ENCODE peak calls at places on chromosomes 6 and 20, in eight cellular contexts. One of them, this sample, is unnamed.

GRCh38 chr6:156953478-156954146 is 176.4 kb downstream of the ARID1B start:
- DNase-seq in K562: peak
- DNase-seq in astrocyte: peak
- DNase-seq in PC-9: peak
- DNase-seq in GM23248: peak
- DNase-seq in IMR-90: peak
- DNase-seq in mesenchymal stem cell: peak
- DNase-seq in PC-3: peak
- DNase-seq in this sample: peak

GRCh38 chr6:144162977-144163376 is 12.7 kb downstream of the STX11 start:
- DNase-seq in K562: no peak
- DNase-seq in astrocyte: no peak
- DNase-seq in PC-9: no peak
- DNase-seq in GM23248: no peak
- DNase-seq in IMR-90: no peak
- DNase-seq in mesenchymal stem cell: no peak
- DNase-seq in PC-3: no peak
- DNase-seq in this sample: no peak

GRCh38 chr20:35387334-35387733 is 24.4 kb downstream of the UQCC1 start:
- DNase-seq in K562: no peak
- DNase-seq in astrocyte: peak
- DNase-seq in PC-9: peak
- DNase-seq in GM23248: peak
- DNase-seq in IMR-90: peak
- DNase-seq in mesenchymal stem cell: peak
- DNase-seq in PC-3: peak
- DNase-seq in this sample: no peak

GRCh38 chr20:7579888-7580287 is 360.4 kb downstream of the HAO1 start:
- DNase-seq in K562: no peak
- DNase-seq in astrocyte: no peak
- DNase-seq in PC-9: no peak
- DNase-seq in GM23248: no peak
- DNase-seq in IMR-90: no peak
- DNase-seq in mesenchymal stem cell: no peak
- DNase-seq in PC-3: peak
- DNase-seq in this sample: no peak

GRCh38 chr6:152893187-152893586 is 89.7 kb downstream of the FBXO5 start:
- DNase-seq in K562: no peak
- DNase-seq in astrocyte: no peak
- DNase-seq in PC-9: no peak
- DNase-seq in GM23248: no peak
- DNase-seq in IMR-90: no peak
- DNase-seq in mesenchymal stem cell: no peak
- DNase-seq in PC-3: no peak
- DNase-seq in this sample: no peak

GRCh38 chr6:12968839-12969558 is 252.4 kb downstream of the PHACTR1 start:
- DNase-seq in K562: no peak
- DNase-seq in astrocyte: peak
- DNase-seq in PC-9: no peak
- DNase-seq in GM23248: no peak
- DNase-seq in IMR-90: no peak
- DNase-seq in mesenchymal stem cell: no peak
- DNase-seq in PC-3: no peak
- DNase-seq in this sample: no peak

GRCh38 chr6:70398783-70399730 is 14.3 kb upstream of the FAM135A start:
- DNase-seq in K562: peak
- DNase-seq in astrocyte: peak
- DNase-seq in PC-9: peak
- DNase-seq in GM23248: peak
- DNase-seq in IMR-90: peak
- DNase-seq in mesenchymal stem cell: peak
- DNase-seq in PC-3: peak
- DNase-seq in this sample: no peak

GRCh38 chr6:126252154-126252553 is 87.8 kb upstream of the CENPW start:
- DNase-seq in K562: peak
- DNase-seq in astrocyte: no peak
- DNase-seq in PC-9: no peak
- DNase-seq in GM23248: no peak
- DNase-seq in IMR-90: no peak
- DNase-seq in mesenchymal stem cell: no peak
- DNase-seq in PC-3: no peak
- DNase-seq in this sample: peak

GRCh38 chr20:32752458-32753250 is 9.4 kb upstream of the COMMD7 start:
- DNase-seq in K562: peak
- DNase-seq in astrocyte: peak
- DNase-seq in PC-9: no peak
- DNase-seq in GM23248: peak
- DNase-seq in IMR-90: peak
- DNase-seq in mesenchymal stem cell: peak
- DNase-seq in PC-3: peak
- DNase-seq in this sample: no peak

GRCh38 chr20:2984956-2985661 is 58.3 kb upstream of the GNRH2 start:
- DNase-seq in K562: peak
- DNase-seq in astrocyte: peak
- DNase-seq in PC-9: no peak
- DNase-seq in GM23248: peak
- DNase-seq in IMR-90: peak
- DNase-seq in mesenchymal stem cell: peak
- DNase-seq in PC-3: peak
- DNase-seq in this sample: no peak

GRCh38 chr6:29516108-29516507 is 28.4 kb upstream of the MAS1L start:
- DNase-seq in K562: no peak
- DNase-seq in astrocyte: peak
- DNase-seq in PC-9: peak
- DNase-seq in GM23248: peak
- DNase-seq in IMR-90: peak
- DNase-seq in mesenchymal stem cell: no peak
- DNase-seq in PC-3: peak
- DNase-seq in this sample: no peak

GRCh38 chr6:79536615-79536968 is 638 bp downstream of the LCA5 start:
- DNase-seq in K562: peak
- DNase-seq in astrocyte: no peak
- DNase-seq in PC-9: no peak
- DNase-seq in GM23248: peak
- DNase-seq in IMR-90: peak
- DNase-seq in mesenchymal stem cell: peak
- DNase-seq in PC-3: peak
- DNase-seq in this sample: peak

GRCh38 chr6:110357298-110357695 is 852 bp downstream of the METTL24 start:
- DNase-seq in K562: no peak
- DNase-seq in astrocyte: no peak
- DNase-seq in PC-9: no peak
- DNase-seq in GM23248: no peak
- DNase-seq in IMR-90: no peak
- DNase-seq in mesenchymal stem cell: no peak
- DNase-seq in PC-3: no peak
- DNase-seq in this sample: no peak

GRCh38 chr6:56716229-56716628 is 73.5 kb upstream of the DST start:
- DNase-seq in K562: no peak
- DNase-seq in astrocyte: no peak
- DNase-seq in PC-9: no peak
- DNase-seq in GM23248: no peak
- DNase-seq in IMR-90: peak
- DNase-seq in mesenchymal stem cell: no peak
- DNase-seq in PC-3: no peak
- DNase-seq in this sample: no peak

GRCh38 chr6:30688569-30688968 is 2.1 kb upstream of the PPP1R18 start:
- DNase-seq in K562: no peak
- DNase-seq in astrocyte: no peak
- DNase-seq in PC-9: no peak
- DNase-seq in GM23248: no peak
- DNase-seq in IMR-90: no peak
- DNase-seq in mesenchymal stem cell: no peak
- DNase-seq in PC-3: no peak
- DNase-seq in this sample: no peak

GRCh38 chr6:45254242-45254641 is 73.9 kb upstream of the RUNX2 start:
- DNase-seq in K562: no peak
- DNase-seq in astrocyte: no peak
- DNase-seq in PC-9: no peak
- DNase-seq in GM23248: no peak
- DNase-seq in IMR-90: no peak
- DNase-seq in mesenchymal stem cell: no peak
- DNase-seq in PC-3: no peak
- DNase-seq in this sample: no peak
- H2AFZ ChIP-seq in K562: no peak
- H2AFZ ChIP-seq in astrocyte: no peak
- H2AFZ ChIP-seq in PC-9: no peak
- H2AFZ ChIP-seq in GM23248: no peak
- H2AFZ ChIP-seq in IMR-90: no peak
- H2AFZ ChIP-seq in mesenchymal stem cell: no peak
- H2AFZ ChIP-seq in PC-3: no peak
- H2AFZ ChIP-seq in this sample: no peak

GRCh38 chr6:17233531-17233930 is 47.6 kb upstream of the RBM24 start:
- DNase-seq in K562: peak
- DNase-seq in astrocyte: peak
- DNase-seq in PC-9: peak
- DNase-seq in GM23248: peak
- DNase-seq in IMR-90: peak
- DNase-seq in mesenchymal stem cell: no peak
- DNase-seq in PC-3: peak
- DNase-seq in this sample: no peak
- H2AFZ ChIP-seq in K562: no peak
- H2AFZ ChIP-seq in astrocyte: no peak
- H2AFZ ChIP-seq in PC-9: no peak
- H2AFZ ChIP-seq in GM23248: no peak
- H2AFZ ChIP-seq in IMR-90: peak
- H2AFZ ChIP-seq in mesenchymal stem cell: no peak
- H2AFZ ChIP-seq in PC-3: no peak
- H2AFZ ChIP-seq in this sample: no peak

GRCh38 chr6:15999201-15999600 is 129.7 kb upstream of the MYLIP start:
- DNase-seq in K562: no peak
- DNase-seq in astrocyte: no peak
- DNase-seq in PC-9: no peak
- DNase-seq in GM23248: no peak
- DNase-seq in IMR-90: no peak
- DNase-seq in mesenchymal stem cell: no peak
- DNase-seq in PC-3: no peak
- DNase-seq in this sample: no peak

GRCh38 chr6:15993716-15994228 is 135.1 kb upstream of the MYLIP start:
- DNase-seq in K562: no peak
- DNase-seq in astrocyte: no peak
- DNase-seq in PC-9: no peak
- DNase-seq in GM23248: no peak
- DNase-seq in IMR-90: no peak
- DNase-seq in mesenchymal stem cell: no peak
- DNase-seq in PC-3: no peak
- DNase-seq in this sample: no peak

GRCh38 chr6:15997751-15998388 is 131.0 kb upstream of the MYLIP start:
- DNase-seq in K562: peak
- DNase-seq in astrocyte: no peak
- DNase-seq in PC-9: no peak
- DNase-seq in GM23248: no peak
- DNase-seq in IMR-90: no peak
- DNase-seq in mesenchymal stem cell: no peak
- DNase-seq in PC-3: no peak
- DNase-seq in this sample: no peak

GRCh38 chr6:15996030-15996429 is 132.9 kb upstream of the MYLIP start:
- DNase-seq in K562: peak
- DNase-seq in astrocyte: no peak
- DNase-seq in PC-9: no peak
- DNase-seq in GM23248: peak
- DNase-seq in IMR-90: no peak
- DNase-seq in mesenchymal stem cell: peak
- DNase-seq in PC-3: peak
- DNase-seq in this sample: no peak

GRCh38 chr6:15994814-15995459 is 133.9 kb upstream of the MYLIP start:
- DNase-seq in K562: peak
- DNase-seq in astrocyte: no peak
- DNase-seq in PC-9: no peak
- DNase-seq in GM23248: no peak
- DNase-seq in IMR-90: no peak
- DNase-seq in mesenchymal stem cell: peak
- DNase-seq in PC-3: peak
- DNase-seq in this sample: no peak
- H2AFZ ChIP-seq in K562: peak
- H2AFZ ChIP-seq in astrocyte: no peak
- H2AFZ ChIP-seq in PC-9: no peak
- H2AFZ ChIP-seq in GM23248: no peak
- H2AFZ ChIP-seq in IMR-90: no peak
- H2AFZ ChIP-seq in mesenchymal stem cell: no peak
- H2AFZ ChIP-seq in PC-3: peak
- H2AFZ ChIP-seq in this sample: peak

DNA sequence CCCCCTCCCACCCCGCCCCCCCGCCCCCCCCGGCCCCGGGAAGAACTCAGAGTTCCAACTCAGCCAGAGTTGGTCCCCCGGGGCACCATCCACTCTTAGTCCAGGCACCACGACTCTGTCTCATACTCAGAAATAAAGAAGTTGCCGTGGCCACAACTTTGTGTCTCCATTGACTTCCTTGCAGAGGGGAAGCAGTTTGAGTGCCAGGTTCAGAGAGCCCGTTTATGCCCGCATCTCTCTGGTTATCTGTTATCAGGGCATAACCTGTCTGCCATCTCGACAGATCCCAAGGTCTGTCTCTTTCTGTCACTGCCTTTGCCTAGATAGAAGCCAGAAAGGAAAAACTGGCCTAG is 605 bp downstream of the CDC5L start:
- DNase-seq in K562: no peak
- DNase-seq in astrocyte: no peak
- DNase-seq in PC-9: no peak
- DNase-seq in GM23248: no peak
- DNase-seq in IMR-90: no peak
- DNase-seq in mesenchymal stem cell: no peak
- DNase-seq in PC-3: no peak
- DNase-seq in this sample: no peak
- H2AFZ ChIP-seq in K562: peak
- H2AFZ ChIP-seq in astrocyte: peak
- H2AFZ ChIP-seq in PC-9: peak
- H2AFZ ChIP-seq in GM23248: peak
- H2AFZ ChIP-seq in IMR-90: peak
- H2AFZ ChIP-seq in mesenchymal stem cell: no peak
- H2AFZ ChIP-seq in PC-3: no peak
- H2AFZ ChIP-seq in this sample: no peak

DNA sequence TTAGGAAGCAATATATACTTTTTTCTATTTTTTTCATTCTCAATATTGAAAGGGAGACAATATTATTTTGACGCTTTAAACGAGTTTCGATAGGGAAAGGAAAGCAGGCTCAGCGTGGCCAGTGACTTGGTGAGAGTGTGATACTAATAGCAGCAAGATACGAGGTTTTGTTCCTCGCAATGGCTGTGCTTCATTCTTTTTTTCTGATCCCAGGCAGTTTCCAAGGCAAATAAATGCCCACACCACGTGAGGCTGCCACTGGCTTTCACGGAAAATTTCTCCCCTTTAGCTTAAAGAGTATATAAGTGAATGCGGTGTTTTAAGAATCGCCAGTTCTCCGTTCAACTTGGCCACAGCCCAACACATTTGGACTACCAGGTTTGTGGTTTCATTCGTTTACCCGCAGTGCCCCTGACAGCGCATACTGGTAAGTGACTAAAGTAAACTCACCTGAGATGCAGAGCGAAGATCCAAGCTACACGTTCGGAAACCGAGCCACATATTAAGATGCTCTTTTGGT is 196.4 kb upstream of the ZNF184 start:
- DNase-seq in K562: peak
- DNase-seq in astrocyte: no peak
- DNase-seq in PC-9: peak
- DNase-seq in GM23248: peak
- DNase-seq in IMR-90: no peak
- DNase-seq in mesenchymal stem cell: peak
- DNase-seq in PC-3: peak
- DNase-seq in this sample: peak
- H2AFZ ChIP-seq in K562: peak
- H2AFZ ChIP-seq in astrocyte: peak
- H2AFZ ChIP-seq in PC-9: peak
- H2AFZ ChIP-seq in GM23248: peak
- H2AFZ ChIP-seq in IMR-90: no peak
- H2AFZ ChIP-seq in mesenchymal stem cell: no peak
- H2AFZ ChIP-seq in PC-3: peak
- H2AFZ ChIP-seq in this sample: no peak